ENCODE peak calls at places on chromosomes 3 and 15, in eight cellular contexts. X, T, Z, Q, V, K, R and J are unnamed samples.

GRCh38 chr3:27724459-27725197 is 2.5 kb upstream of the EOMES start:
- DNase-seq in R (no peak), Q (no peak), T (no peak), V (no peak), K (no peak), X (no peak), Z (no peak), J (no peak)

GRCh38 chr3:9398715-9399708 is 1.6 kb downstream of the SETD5 start:
- DNase-seq in V (peak; percentile 66), Z (no peak), Q (no peak), R (peak; percentile 65), T (no peak), K (no peak), X (no peak), J (no peak)

GRCh38 chr15:40768492-40769309 is 1.1 kb upstream of the C15orf62 start:
- DNase-seq in Z (no peak), R (peak; percentile 41), K (no peak), X (no peak), Q (no peak), V (no peak), T (no peak), J (no peak)

GRCh38 chr3:187746479-187747335 is 1.4 kb upstream of the BCL6 start:
- DNase-seq in V (peak; percentile 49), R (no peak), Z (no peak), Q (no peak), K (no peak), T (no peak), X (no peak), J (no peak)

GRCh38 chr3:183698318-183698731 is 728 bp downstream of the YEATS2 start:
- DNase-seq in R (peak; percentile 52), Z (peak; percentile 70), Q (no peak), K (no peak), X (no peak), T (no peak), V (peak; percentile 35), J (no peak)

GRCh38 chr3:61821823-61822251 is 260.5 kb downstream of the PTPRG start:
- DNase-seq in T (no peak), X (no peak), Z (peak; percentile 73), V (peak; percentile 19), K (no peak), R (no peak), Q (no peak), J (no peak)

GRCh38 chr15:34084086-34084485 is 17.6 kb downstream of the EMC7 start:
- DNase-seq in X (no peak), V (peak; percentile 84), T (no peak), Z (peak; percentile 85), R (no peak), K (no peak), Q (no peak), J (no peak)

GRCh38 chr15:61275901-61276300 is 46.8 kb upstream of the RORA start:
- DNase-seq in Z (no peak), X (no peak), V (no peak), K (no peak), Q (no peak), R (no peak), T (peak; percentile 48), J (no peak)

GRCh38 chr3:127803619-127804018 is 18.7 kb downstream of the MGLL start:
- DNase-seq in Q (no peak), Z (no peak), K (no peak), V (peak; percentile 98), T (no peak), R (peak; percentile 78), X (no peak), J (no peak)

GRCh38 chr15:75328493-75329314 is 7.2 kb upstream of the COMMD4 start:
- DNase-seq in X (no peak), T (no peak), R (no peak), Z (peak; percentile 49), Q (no peak), K (no peak), V (no peak), J (no peak)

GRCh38 chr15:63504247-63504978 is at the start of gene USP3:
- DNase-seq in R (peak; percentile 96), K (peak; percentile 72), Q (no peak), Z (peak; percentile 98), X (peak; percentile 97), T (peak; percentile 97), V (peak; percentile 94), J (peak; percentile 91)

GRCh38 chr15:63503739-63504246 is 600 bp upstream of the USP3 start:
- DNase-seq in R (peak; percentile 85), K (no peak), Z (peak; percentile 86), X (no peak), V (peak; percentile 93), Q (no peak), T (peak; percentile 80), J (no peak)

GRCh38 chr15:63501256-63502089 is 2.9 kb upstream of the USP3 start:
- DNase-seq in X (peak; percentile 83), V (peak; percentile 97), K (no peak), Q (no peak), Z (peak; percentile 97), R (peak; percentile 72), T (peak; percentile 90), J (peak; percentile 54)

GRCh38 chr15:63502137-63502801 is 2.1 kb upstream of the USP3 start:
- DNase-seq in Z (no peak), K (no peak), Q (no peak), V (peak; percentile 44), R (peak; percentile 29), X (no peak), T (no peak), J (no peak)

DNA sequence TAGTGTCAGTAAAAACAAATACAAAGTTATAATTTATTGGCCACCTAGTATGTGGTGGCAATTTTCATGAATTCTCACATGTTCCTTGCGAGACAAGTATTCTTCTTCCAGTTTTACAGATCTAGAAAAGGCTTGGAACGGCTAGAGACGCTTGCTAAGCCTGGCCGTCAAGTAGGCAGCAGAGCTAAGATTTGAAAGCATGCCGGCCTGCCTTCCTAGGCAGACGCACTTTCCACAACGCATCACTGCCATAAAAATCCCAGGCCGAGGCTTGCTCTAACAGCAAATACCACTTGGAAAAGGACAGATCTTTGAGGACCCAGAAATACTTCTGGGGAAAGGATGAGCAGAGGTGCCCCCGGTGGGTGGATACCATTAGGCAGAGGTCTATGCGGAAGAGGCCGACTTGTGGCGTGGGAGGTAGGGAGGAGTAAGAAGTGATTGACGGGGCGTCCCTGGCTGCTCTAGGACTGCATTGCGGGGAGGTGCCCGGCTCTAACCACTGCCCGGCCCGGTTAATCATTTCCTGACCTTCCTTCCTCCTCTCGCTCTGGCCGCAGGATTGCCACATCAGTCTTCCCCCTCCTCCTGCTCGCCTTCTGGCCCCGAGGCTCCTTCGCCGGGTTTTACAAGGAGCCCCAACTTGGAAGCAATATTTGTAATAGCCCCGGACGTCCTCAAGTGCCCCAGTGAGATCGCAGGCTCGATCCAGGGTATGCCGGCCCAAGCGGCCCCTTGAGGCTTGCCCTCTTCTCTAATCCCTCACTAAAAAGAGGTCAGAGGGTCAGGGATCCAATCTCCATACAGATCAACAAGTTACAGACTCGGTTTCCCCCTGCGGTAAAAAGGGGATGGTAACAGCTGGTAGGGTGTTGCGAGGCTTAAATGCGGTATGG is 1.3 kb upstream of the USP3 start:
- DNase-seq in Q (peak; percentile 92), R (peak; percentile 91), X (peak; percentile 91), K (no peak), T (peak; percentile 97), Z (peak; percentile 95), V (peak; percentile 87), J (peak; percentile 93)
- TF ChIP-seq POLR2A in Q (peak; percentile 24), R (peak; percentile 76), X (no peak), K (no peak), T (no peak), Z (peak; percentile 79), V (no peak), J (peak; percentile 60)

DNA sequence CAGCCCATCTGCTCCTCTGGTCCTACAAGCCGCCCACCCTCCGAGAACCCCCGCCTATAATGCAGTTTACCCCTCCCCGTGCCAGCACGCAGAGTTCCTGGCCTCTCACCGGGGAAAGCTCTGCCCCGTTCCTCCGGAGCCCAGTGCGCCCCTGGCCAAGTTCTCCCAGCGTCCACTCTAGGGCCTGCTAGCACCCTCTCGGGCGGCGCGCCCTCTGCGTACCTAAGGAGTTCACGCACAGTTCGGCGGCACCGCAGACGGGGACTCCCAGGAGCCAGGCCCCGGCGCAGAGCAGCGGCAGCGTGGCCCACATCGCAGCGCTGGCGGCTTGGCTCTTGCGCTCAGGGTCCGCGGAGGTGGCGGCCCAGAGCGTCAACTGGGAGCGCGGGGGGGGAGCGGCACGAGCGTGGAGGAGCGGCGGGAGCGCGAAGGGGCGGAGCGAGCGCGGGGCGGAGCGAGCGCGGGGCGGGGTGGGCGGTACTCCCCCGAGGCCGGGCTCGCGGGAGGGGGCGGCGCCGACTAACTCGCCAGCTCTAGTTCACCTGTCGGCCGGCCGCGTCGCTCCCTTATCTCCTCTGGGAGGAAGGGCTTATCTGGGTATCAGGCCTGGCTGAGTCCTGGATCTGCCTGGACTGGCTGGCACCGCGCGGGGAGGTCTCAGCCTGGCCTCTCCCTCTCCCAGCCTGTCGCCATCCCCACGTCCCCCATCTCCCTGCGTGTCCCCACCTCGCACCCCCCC is at the start of gene CTSH:
- DNase-seq in V (peak; percentile 17), T (peak; percentile 96), Z (peak; percentile 87), Q (no peak), K (peak; percentile 38), X (peak; percentile 92), R (peak; percentile 44), J (peak; percentile 42)
- H3K27ac ChIP-seq in V (no peak within 1 kb of the TSS), T (peak within 1 kb of the TSS; percentile 89), Z (peak within 1 kb of the TSS; percentile 65), Q (peak within 1 kb of the TSS; percentile 96), K (no peak within 1 kb of the TSS), X (peak within 1 kb of the TSS; percentile 76), R (no peak within 1 kb of the TSS), J (peak within 1 kb of the TSS; percentile 84)

DNA sequence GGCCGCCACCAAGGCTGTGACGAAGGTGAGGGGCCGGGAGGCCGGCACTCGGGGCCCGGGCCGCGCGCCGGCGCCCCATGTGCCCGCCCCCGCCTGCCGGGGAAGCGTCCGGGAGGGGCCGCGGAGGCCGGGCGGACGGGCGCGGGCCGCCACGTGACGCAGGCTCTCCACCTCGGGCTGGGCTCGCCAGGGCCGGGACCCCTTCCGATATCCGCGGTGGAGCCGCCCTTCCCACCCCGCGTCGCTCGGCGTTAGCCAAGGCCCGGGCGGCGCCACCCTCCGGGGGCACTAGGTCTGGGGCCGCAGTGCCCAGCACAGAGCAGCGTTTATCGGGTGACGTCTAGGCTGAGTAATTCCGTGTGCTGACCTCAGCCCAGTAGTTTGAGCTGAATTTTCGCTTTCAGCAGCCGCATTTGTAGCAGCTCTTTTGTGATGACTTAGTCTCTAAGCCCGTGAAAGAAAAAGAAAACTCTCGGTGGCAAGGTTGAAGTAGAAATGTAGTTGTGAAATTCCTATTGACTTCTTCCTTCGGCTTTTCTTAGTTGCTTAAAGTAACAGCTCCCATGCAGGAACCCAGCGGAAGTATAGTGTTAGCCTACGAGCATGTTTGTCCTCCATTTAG is 885 bp downstream of the CDV3 start:
- DNase-seq in T (peak; percentile 85), K (no peak), Z (peak; percentile 84), V (peak; percentile 80), Q (peak; percentile 58), R (peak; percentile 75), X (peak; percentile 91), J (peak; percentile 39)
- TF ChIP-seq POLR2A in T (peak; percentile 57), K (no peak), Z (no peak), V (peak; percentile 55), Q (peak; percentile 79), R (peak; percentile 45), X (peak; percentile 37), J (no peak)

DNA sequence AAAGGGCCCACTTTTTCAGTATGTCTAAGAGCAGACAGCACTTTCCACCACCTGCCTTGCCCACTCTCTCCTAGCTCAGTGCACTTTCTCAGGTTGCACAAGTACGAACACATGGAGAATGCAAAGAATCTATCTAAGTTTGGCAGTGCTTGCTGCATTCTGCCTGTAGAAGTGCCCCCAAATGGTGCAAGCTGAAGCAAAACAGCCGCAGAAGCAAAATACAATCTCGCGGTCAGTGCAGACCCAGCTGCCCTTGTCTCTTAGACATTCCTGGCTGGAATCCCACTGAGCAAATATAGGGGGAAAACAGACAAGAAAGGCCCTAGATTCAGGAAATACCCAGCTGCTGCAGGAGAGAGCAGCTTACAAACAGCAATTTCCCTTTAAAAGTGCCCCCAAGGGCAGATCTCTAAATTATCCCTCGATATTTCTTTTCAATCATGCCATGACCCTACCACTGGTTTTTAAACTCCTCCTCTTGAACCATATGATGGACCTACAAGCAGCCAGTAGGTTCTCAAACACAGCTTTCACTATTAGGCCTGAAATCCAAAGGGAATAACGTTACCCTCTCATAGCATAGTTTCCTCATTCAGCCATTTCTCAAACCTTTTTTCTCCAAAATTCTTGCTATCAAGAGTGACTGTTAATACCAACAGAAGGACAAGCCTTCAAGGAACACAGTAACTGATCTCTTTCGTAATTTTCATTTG is 67.0 kb downstream of the TNIK start:
- DNase-seq in T (no peak), V (peak; percentile 58), X (no peak), R (peak; percentile 81), Q (no peak), Z (no peak), K (peak; percentile 19), J (no peak)
- H3K27ac ChIP-seq in T (no peak overlapping the region), V (peak overlapping the region; percentile 26), X (peak overlapping the region; percentile 11), R (peak overlapping the region; percentile 10), Q (peak overlapping the region; percentile 46), Z (no peak overlapping the region), K (peak overlapping the region; percentile 79), J (no peak overlapping the region)